ENCODE peak calls at places on chromosomes 5 and 9, in ten cellular contexts. L, Y, G, B, C, S, D, N, E and P are unnamed samples.

GRCh38 chr9:128067898-128068655 is at the start of gene SLC25A25:
- DNase-seq in G (peak), B (peak), E (peak), L (peak), S (peak), Y (peak), D (peak), C (peak), N (peak), P (peak)

GRCh38 chr5:180673371-180674252 is 24.2 kb upstream of the FLT4 start:
- DNase-seq in G (no peak), E (peak), Y (no peak), B (peak), N (no peak), C (no peak), D (no peak), L (no peak), S (no peak), P (peak)

GRCh38 chr5:116554764-116555163 is 19.9 kb downstream of the SEMA6A start:
- DNase-seq in B (no peak), D (no peak), S (peak), Y (no peak), C (no peak), N (no peak), L (no peak), E (no peak), G (no peak), P (no peak)

GRCh38 chr5:9324348-9325056 is 221.4 kb downstream of the SEMA5A start:
- DNase-seq in N (no peak), Y (no peak), D (peak), L (no peak), C (no peak), G (no peak), B (no peak), E (no peak), S (no peak), P (no peak)

GRCh38 chr9:135038331-135038730 is 49.1 kb upstream of the OLFM1 start:
- DNase-seq in C (no peak), Y (no peak), G (no peak), D (no peak), L (no peak), B (no peak), N (no peak), S (peak), E (no peak), P (peak)

GRCh38 chr5:108654042-108654441 is 93.7 kb upstream of the FER start:
- DNase-seq in C (no peak), N (no peak), D (no peak), G (no peak), S (no peak), Y (no peak), B (no peak), E (no peak), L (no peak), P (no peak)

GRCh38 chr5:65066385-65066784 is 297.7 kb downstream of the CWC27 start:
- DNase-seq in C (no peak), E (no peak), N (no peak), L (no peak), S (no peak), D (no peak), G (peak), B (peak), Y (no peak), P (no peak)

GRCh38 chr5:179409806-179410205 is 64.5 kb upstream of the ADAMTS2 start:
- DNase-seq in S (no peak), D (no peak), C (no peak), G (no peak), B (no peak), N (no peak), E (peak), L (no peak), Y (no peak), P (peak)

GRCh38 chr5:749101-749670 is 35.3 kb downstream of the ZDHHC11B start:
- DNase-seq in E (no peak), N (no peak), C (no peak), D (no peak), G (no peak), Y (no peak), L (no peak), B (peak), S (peak), P (no peak)

GRCh38 chr9:5949103-5949699 is 58.5 kb downstream of the MLANA start:
- DNase-seq in L (no peak), C (no peak), B (no peak), D (no peak), E (no peak), Y (peak), S (no peak), G (no peak), N (no peak), P (no peak)

GRCh38 chr5:129506950-129507349 is 46.9 kb downstream of the ADAMTS19 start:
- DNase-seq in E (no peak), Y (no peak), D (no peak), B (no peak), S (no peak), N (no peak), L (no peak), C (no peak), G (no peak), P (no peak)

GRCh38 chr9:96858018-96858573 is 3.8 kb upstream of the ZNF782 start:
- DNase-seq in C (no peak), N (no peak), D (no peak), B (peak), E (no peak), G (no peak), S (no peak), Y (no peak), L (no peak), P (no peak)

GRCh38 chr5:141598389-141599360 is 20.1 kb downstream of the DIAPH1 start:
- DNase-seq in N (no peak), S (no peak), D (no peak), B (no peak), C (no peak), L (no peak), Y (no peak), G (no peak), E (no peak), P (no peak)

GRCh38 chr9:74036549-74037231 is 460.4 kb upstream of the RORB start:
- DNase-seq in C (no peak), L (no peak), N (no peak), E (no peak), B (no peak), D (no peak), Y (no peak), S (no peak), G (no peak), P (no peak)

GRCh38 chr5:79329453-79329852 is 93.5 kb downstream of the JMY start:
- DNase-seq in B (no peak), Y (no peak), S (no peak), E (no peak), D (no peak), C (no peak), L (no peak), G (no peak), N (no peak), P (no peak)

GRCh38 chr5:114952876-114953275 is 216.8 kb downstream of the TRIM36 start:
- DNase-seq in D (no peak), G (no peak), S (no peak), E (no peak), Y (no peak), L (no peak), N (no peak), B (no peak), C (no peak), P (no peak)